ENCODE peak calls at places on chromosome 9, in four cellular contexts. I is transverse colon, N is stomach, H is ovary. B is an unnamed sample. For H3K4me1 and H3K27me3, the result is how much of the 10 kb centered on the place peaks cover.

GRCh38 chr9:72925126-72925810 is 27.6 kb downstream of the ALDH1A1 start:
- DNase-seq in I (no peak), N (no peak), H (no peak), B (no peak)

GRCh38 chr9:133726401-133727276 is 11.5 kb downstream of the SARDH start:
- DNase-seq in I (peak), N (peak), H (peak), B (peak)

GRCh38 chr9:96688745-96689464 is 33.8 kb upstream of the PRXL2C start:
- DNase-seq in I (no peak), N (no peak), H (no peak), B (no peak)

GRCh38 chr9:109297899-109298298 is 23.0 kb downstream of the EPB41L4B start:
- DNase-seq in I (no peak), N (no peak), H (no peak), B (no peak)

GRCh38 chr9:127382541-127382940 is 14.4 kb upstream of the SLC2A8 start:
- DNase-seq in I (no peak), N (no peak), H (no peak), B (no peak)

GRCh38 chr9:127224883-127225739 is 39.5 kb upstream of the GARNL3 start:
- DNase-seq in I (peak), N (peak), H (peak), B (peak)

GRCh38 chr9:101566904-101567724 is 27.7 kb downstream of the PPP3R2 start:
- DNase-seq in I (no peak), N (no peak), H (no peak), B (no peak)

GRCh38 chr9:113568081-113568435 is 104.5 kb downstream of the RGS3 start:
- DNase-seq in I (no peak), N (no peak), H (no peak), B (no peak)

GRCh38 chr9:133518193-133518592 is 6.6 kb downstream of the MYMK start:
- DNase-seq in I (no peak), N (no peak), H (no peak), B (no peak)

GRCh38 chr9:137369911-137370630 is 52.9 kb downstream of the EXD3 start:
- DNase-seq in I (no peak), N (no peak), H (peak), B (no peak)

GRCh38 chr9:137369111-137369787 is 53.7 kb downstream of the EXD3 start:
- DNase-seq in I (no peak), N (no peak), H (peak), B (peak)

GRCh38 chr9:137371521-137371941 is 51.4 kb downstream of the EXD3 start:
- DNase-seq in I (no peak), N (no peak), H (peak), B (no peak)

GRCh38 chr9:137371966-137372651 is 50.9 kb downstream of the EXD3 start:
- DNase-seq in I (no peak), N (no peak), H (no peak), B (peak)

GRCh38 chr9:137370865-137371520 is 52.0 kb downstream of the EXD3 start:
- DNase-seq in I (no peak), N (peak), H (peak), B (no peak)
- H3K4me1 ChIP-seq in I (under half), N (under half), H (under half), B (under half)

GRCh38 chr9:126025973-126026372 is 278.8 kb downstream of the PBX3 start:
- DNase-seq in I (no peak), N (no peak), H (no peak), B (peak)
- TF ChIP-seq POLR2A in I (no peak), N (no peak), H (no peak), B (no peak)

GRCh38 chr9:36902063-36902735 is 131.9 kb downstream of the PAX5 start:
- DNase-seq in I (no peak), N (no peak), H (no peak), B (no peak)

GRCh38 chr9:36899406-36899805 is 134.7 kb downstream of the PAX5 start:
- DNase-seq in I (no peak), N (no peak), H (no peak), B (no peak)

GRCh38 chr9:36901528-36901927 is 132.5 kb downstream of the PAX5 start:
- DNase-seq in I (no peak), N (no peak), H (no peak), B (no peak)

GRCh38 chr9:36900136-36900855 is 133.8 kb downstream of the PAX5 start:
- DNase-seq in I (no peak), N (no peak), H (no peak), B (no peak)

GRCh38 chr9:36900856-36901220 is 133.2 kb downstream of the PAX5 start:
- DNase-seq in I (no peak), N (no peak), H (no peak), B (no peak)
- H3K27me3 ChIP-seq in I (under half), N (under half), H (under half), B (under half)

GRCh38 chr9:131403493-131403773 is 9.5 kb downstream of the PRRC2B start:
- DNase-seq in I (no peak), N (no peak), H (no peak), B (no peak)
- H3K4me1 ChIP-seq in I (half or more), N (half or more), H (under half), B (half or more)

DNA sequence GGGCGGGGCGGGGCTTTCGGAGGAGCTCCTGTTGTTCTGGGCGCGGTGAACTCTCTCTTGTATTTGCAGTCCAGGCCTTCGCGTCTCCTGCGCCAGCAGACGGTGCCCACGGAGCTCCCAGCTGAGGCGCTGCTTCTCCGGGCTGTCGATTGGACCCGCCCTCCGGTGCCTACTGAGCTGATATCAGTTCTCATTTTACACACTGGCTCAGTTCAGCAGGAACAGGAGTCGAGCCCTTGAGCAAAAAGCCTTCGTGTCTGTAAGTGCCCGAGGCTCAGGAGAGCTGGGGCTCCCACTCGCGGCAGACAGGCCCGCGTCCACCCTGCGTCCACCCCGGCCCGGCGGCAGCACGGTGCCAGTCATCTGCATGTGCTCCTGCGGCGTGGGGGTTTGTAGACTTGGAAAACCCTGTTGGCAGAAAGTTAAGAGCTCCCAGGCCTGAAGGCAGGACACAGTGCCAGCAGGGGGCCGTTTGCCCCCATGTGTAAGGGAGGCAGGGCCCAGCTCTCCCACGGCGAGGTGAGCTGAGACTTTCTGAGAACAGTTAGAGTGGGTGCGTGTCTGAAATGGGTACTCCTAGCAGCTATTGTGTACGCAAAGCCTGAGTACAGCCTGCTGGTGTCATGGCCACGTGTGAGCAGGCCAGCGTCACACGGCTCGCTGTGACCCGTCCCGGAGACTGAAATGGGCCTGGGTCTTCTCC is 231.5 kb downstream of the FANCC start:
- DNase-seq in I (no peak), N (peak), H (peak), B (no peak)
- TF ChIP-seq POLR2A in I (no peak), N (no peak), H (no peak), B (no peak)

GRCh38 chr9:124505006-124505900 is 1.9 kb downstream of the NR5A1 start:
- DNase-seq in I (no peak), N (no peak), H (peak), B (no peak)
- H3K27me3 ChIP-seq in I (half or more), N (under half), H (under half), B (half or more)

GRCh38 chr9:136153381-136154065 is 34.8 kb upstream of the TMEM250 start:
- DNase-seq in I (no peak), N (no peak), H (no peak), B (no peak)
- H3K4me1 ChIP-seq in I (under half), N (under half), H (under half), B (under half)

GRCh38 chr9:129885670-129886106 is 50.4 kb downstream of the USP20 start:
- DNase-seq in I (peak), N (peak), H (peak), B (peak)

GRCh38 chr9:129885018-129885669 is 49.9 kb downstream of the USP20 start:
- DNase-seq in I (peak), N (peak), H (peak), B (no peak)

GRCh38 chr9:129888085-129888808 is 53.0 kb downstream of the USP20 start:
- DNase-seq in I (peak), N (peak), H (no peak), B (peak)

GRCh38 chr9:129887210-129888084 is 52.2 kb downstream of the USP20 start:
- DNase-seq in I (peak), N (no peak), H (no peak), B (peak)

GRCh38 chr9:129886226-129887174 is 51.2 kb downstream of the USP20 start:
- DNase-seq in I (peak), N (no peak), H (no peak), B (no peak)
- TF ChIP-seq POLR2A in I (no peak), N (no peak), H (no peak), B (no peak)

GRCh38 chr9:137296214-137297059 is 5.6 kb downstream of the NRARP start:
- DNase-seq in I (peak), N (peak), H (peak), B (peak)

GRCh38 chr9:137294684-137295312 is 7.3 kb downstream of the NRARP start:
- DNase-seq in I (peak), N (no peak), H (no peak), B (peak)

GRCh38 chr9:137294091-137294683 is 7.9 kb downstream of the NRARP start:
- DNase-seq in I (no peak), N (peak), H (no peak), B (no peak)

GRCh38 chr9:137297060-137297664 is 4.9 kb downstream of the NRARP start:
- DNase-seq in I (peak), N (no peak), H (no peak), B (no peak)

GRCh38 chr9:137295313-137296213 is 6.5 kb downstream of the NRARP start:
- DNase-seq in I (peak), N (peak), H (no peak), B (peak)
- H3K27me3 ChIP-seq in I (half or more), N (under half), H (under half), B (under half)

B was measured in heart left ventricle.